ENCODE peak calls at places on chromosomes 3 and 15, in five cellular contexts. C is lower lobe of right lung, O is iPS-NIHi11, J is T47D, Q is NCI-H345. M is an unnamed sample.
A peak's percentile ranks its signal among the peaks of the same experiment; 100 is the strongest.

GRCh38 chr3:141625506-141625905 is 112.6 kb upstream of the RNF7 start:
- DNase-seq in J (no peak), O (no peak), Q (no peak), C (no peak), M (no peak)

GRCh38 chr3:124810970-124811369 is 76.2 kb downstream of the ITGB5 start:
- DNase-seq in O (no peak), C (no peak), Q (no peak), J (no peak), M (no peak)

GRCh38 chr3:46649436-46649835 is 37.1 kb downstream of the FAM240A start:
- DNase-seq in O (no peak), C (no peak), Q (no peak), J (no peak), M (no peak)

GRCh38 chr3:149969110-149969944 is 1.4 kb downstream of the PFN2 start:
- DNase-seq in J (peak; percentile 16), O (peak; percentile 52), C (no peak), Q (peak; percentile 65), M (peak; percentile 94)

GRCh38 chr3:41265823-41266273 is 66.5 kb downstream of the CTNNB1 start:
- DNase-seq in J (no peak), C (no peak), Q (no peak), O (no peak), M (no peak)

GRCh38 chr3:98954806-98955205 is 53.3 kb upstream of the DCBLD2 start:
- DNase-seq in J (no peak), O (no peak), Q (no peak), C (no peak), M (no peak)

GRCh38 chr3:10742031-10742671 is 73.9 kb upstream of the SLC6A11 start:
- DNase-seq in J (no peak), C (no peak), Q (no peak), O (no peak), M (no peak)

GRCh38 chr3:161081675-161082462 is 23.3 kb downstream of the B3GALNT1 start:
- DNase-seq in Q (no peak), J (no peak), C (no peak), O (no peak), M (no peak)

GRCh38 chr15:42955518-42955917 is 34.9 kb upstream of the TTBK2 start:
- DNase-seq in O (no peak), Q (no peak), C (no peak), J (no peak), M (no peak)

GRCh38 chr15:36239509-36239908 is 339.9 kb upstream of the CDIN1 start:
- DNase-seq in Q (no peak), O (no peak), C (no peak), J (no peak), M (no peak)